ENCODE peak calls at places on chromosomes 6 and 20, in ten cellular contexts. Z is germinal center, N is choroid plexus epithelial cell, W is NCI-H1092 treated with DMSO at 0.1 percent for 48 hours, U is HT-29, B is islet precursor cell, A is T-helper 17 cell, I is activated gamma-delta T cell, X is hippocampal formation, D is ELR. V is an unnamed sample.

GRCh38 chr20:31966991-31967655 is 828 bp upstream of the XKR7 start:
- DNase-seq in Z (no peak), N (no peak), W (peak; percentile 14), U (no peak), B (no peak), A (no peak), I (no peak), X (no peak), D (no peak), V (no peak)

GRCh38 chr6:53546256-53546655 is 1.4 kb upstream of the GCLC start:
- DNase-seq in Z (no peak), N (no peak), W (no peak), U (no peak), B (no peak), A (no peak), I (no peak), X (no peak), D (peak; percentile 76), V (peak; percentile 52)

GRCh38 chr6:105603779-105604592 is 201.1 kb upstream of the PREP start:
- DNase-seq in Z (no peak), N (no peak), W (no peak), U (no peak), B (no peak), A (no peak), I (no peak), X (peak; percentile 31), D (no peak), V (peak; percentile 54)

GRCh38 chr20:1874534-1875168 is 20.6 kb upstream of the SIRPA start:
- DNase-seq in Z (no peak), N (no peak), W (peak; percentile 2), U (no peak), B (no peak), A (no peak), I (no peak), X (peak; percentile 28), D (no peak), V (no peak)

GRCh38 chr20:46104262-46104661 is 13.9 kb upstream of the CD40 start:
- DNase-seq in Z (no peak), N (no peak), W (no peak), U (no peak), B (no peak), A (no peak), I (no peak), X (no peak), D (no peak), V (no peak)

GRCh38 chr6:149118737-149119653 is 198.5 kb upstream of the TAB2 start:
- DNase-seq in Z (no peak), N (peak; percentile 16), W (no peak), U (no peak), B (no peak), A (no peak), I (no peak), X (no peak), D (peak; percentile 7), V (peak; percentile 20)

GRCh38 chr6:28478518-28478917 is 35.2 kb upstream of the ZSCAN23 start:
- DNase-seq in Z (no peak), N (no peak), W (no peak), U (no peak), B (no peak), A (no peak), I (no peak), X (no peak), D (peak; percentile 24), V (no peak)

GRCh38 chr6:15484115-15484514 is 178.7 kb downstream of the DTNBP1 start:
- DNase-seq in Z (no peak), N (no peak), W (peak; percentile 33), U (no peak), B (peak; percentile 42), A (no peak), I (no peak), X (no peak), D (no peak), V (no peak)

GRCh38 chr20:11229772-11230171 is 556.0 kb upstream of the JAG1 start:
- DNase-seq in Z (no peak), N (peak; percentile 96), W (peak; percentile 29), U (peak; percentile 33), B (peak; percentile 96), A (no peak), I (no peak), X (no peak), D (peak; percentile 68), V (peak; percentile 97)

GRCh38 chr6:30720738-30721197 is 616 bp downstream of the TUBB start:
- DNase-seq in Z (peak; percentile 64), N (peak; percentile 41), W (peak; percentile 59), U (peak; percentile 68), B (peak; percentile 76), A (peak; percentile 24), I (peak; percentile 16), X (no peak), D (peak; percentile 74), V (peak; percentile 71)

GRCh38 chr20:62476074-62476838 is 461 bp upstream of the GATA5 start:
- DNase-seq in Z (no peak), N (no peak), W (no peak), U (no peak), B (peak; percentile 79), A (no peak), I (no peak), X (no peak), D (no peak), V (no peak)

GRCh38 chr20:61930776-61931475 is 134.8 kb downstream of the TAF4 start:
- DNase-seq in Z (no peak), N (no peak), W (no peak), U (no peak), B (no peak), A (no peak), I (no peak), X (no peak), D (no peak), V (no peak)

GRCh38 chr6:153312633-153313032 is 181.6 kb upstream of the RGS17 start:
- DNase-seq in Z (peak; percentile 5), N (peak; percentile 77), W (peak; percentile 61), U (peak; percentile 83), B (no peak), A (no peak), I (no peak), X (no peak), D (peak; percentile 65), V (peak; percentile 61)

GRCh38 chr20:50475879-50476292 is 34.3 kb upstream of the PTPN1 start:
- DNase-seq in Z (no peak), N (peak; percentile 73), W (no peak), U (peak; percentile 64), B (no peak), A (no peak), I (no peak), X (no peak), D (peak; percentile 78), V (peak; percentile 78)

GRCh38 chr20:19411811-19412210 is 199.4 kb downstream of the SLC24A3 start:
- DNase-seq in Z (no peak), N (peak; percentile 22), W (no peak), U (no peak), B (no peak), A (no peak), I (no peak), X (no peak), D (no peak), V (no peak)

GRCh38 chr6:21539621-21540100 is 53.9 kb upstream of the SOX4 start:
- DNase-seq in Z (no peak), N (no peak), W (no peak), U (no peak), B (no peak), A (no peak), I (no peak), X (no peak), D (no peak), V (no peak)

GRCh38 chr6:44377971-44378370 is 9.5 kb upstream of the CDC5L start:
- DNase-seq in Z (no peak), N (no peak), W (no peak), U (no peak), B (no peak), A (no peak), I (no peak), X (no peak), D (peak; percentile 19), V (peak; percentile 8)

GRCh38 chr6:41451039-41451438 is 95.1 kb upstream of the FOXP4 start:
- DNase-seq in Z (no peak), N (no peak), W (no peak), U (peak; percentile 42), B (no peak), A (no peak), I (no peak), X (no peak), D (peak; percentile 25), V (no peak)